ENCODE peak calls at places on chromosomes 16 and 17, in eight cellular contexts. B, E, N, D, I, U, Y and Z are unnamed samples.

GRCh38 chr17:17784599-17785264 is 52.1 kb downstream of the SREBF1 start:
- DNase-seq in B (no peak), E (no peak), N (no peak), D (no peak), I (no peak), U (no peak), Y (no peak), Z (no peak)

GRCh38 chr17:40598928-40599627 is 33.8 kb upstream of the CCR7 start:
- DNase-seq in B (peak), E (peak), N (no peak), D (no peak), I (no peak), U (no peak), Y (no peak), Z (no peak)

GRCh38 chr17:59786536-59787319 is 79.3 kb downstream of the VMP1 start:
- DNase-seq in B (peak), E (no peak), N (peak), D (no peak), I (no peak), U (peak), Y (peak), Z (no peak)

GRCh38 chr17:4576729-4577322 is 7.5 kb upstream of the SMTNL2 start:
- DNase-seq in B (no peak), E (peak), N (no peak), D (peak), I (no peak), U (no peak), Y (peak), Z (peak)

GRCh38 chr17:82212331-82213250 is at the start of gene CCDC57:
- DNase-seq in B (no peak), E (peak), N (peak), D (peak), I (peak), U (peak), Y (peak), Z (peak)

GRCh38 chr16:54429029-54429428 is 142.4 kb upstream of the IRX3 start:
- DNase-seq in B (no peak), E (no peak), N (no peak), D (no peak), I (no peak), U (no peak), Y (no peak), Z (no peak)

GRCh38 chr16:2009302-2009711 is 314 bp downstream of the ZNF598 start:
- DNase-seq in B (no peak), E (no peak), N (no peak), D (no peak), I (no peak), U (no peak), Y (no peak), Z (no peak)

GRCh38 chr17:5121186-5121841 is 5.5 kb downstream of the USP6 start:
- DNase-seq in B (no peak), E (no peak), N (no peak), D (no peak), I (peak), U (no peak), Y (no peak), Z (no peak)

GRCh38 chr17:48276776-48277175 is 153.2 kb downstream of the SKAP1 start:
- DNase-seq in B (no peak), E (no peak), N (no peak), D (no peak), I (no peak), U (no peak), Y (no peak), Z (no peak)

GRCh38 chr16:89565256-89565505 is 4.7 kb downstream of the RPL13 start:
- DNase-seq in B (no peak), E (no peak), N (no peak), D (no peak), I (no peak), U (peak), Y (no peak), Z (no peak)

GRCh38 chr17:19646788-19647696 is 1.5 kb upstream of the ALDH3A2 start:
- DNase-seq in B (no peak), E (no peak), N (peak), D (no peak), I (no peak), U (peak), Y (no peak), Z (no peak)

GRCh38 chr16:84548971-84549844 is 44.7 kb upstream of the MEAK7 start:
- DNase-seq in B (no peak), E (no peak), N (peak), D (no peak), I (no peak), U (no peak), Y (no peak), Z (no peak)

GRCh38 chr17:83200746-83201145 is 121.3 kb downstream of the METRNL start:
- DNase-seq in B (no peak), E (no peak), N (no peak), D (no peak), I (peak), U (no peak), Y (no peak), Z (peak)

GRCh38 chr17:59356543-59357218 is 25.2 kb downstream of the YPEL2 start:
- DNase-seq in B (no peak), E (no peak), N (no peak), D (no peak), I (no peak), U (peak), Y (no peak), Z (no peak)

GRCh38 chr16:2902337-2903130 is 9.2 kb upstream of the FLYWCH1 start:
- DNase-seq in B (no peak), E (no peak), N (no peak), D (no peak), I (no peak), U (no peak), Y (no peak), Z (no peak)

GRCh38 chr17:8025176-8025911 is 13.5 kb upstream of the ALOX15B start:
- DNase-seq in B (no peak), E (no peak), N (no peak), D (no peak), I (no peak), U (no peak), Y (no peak), Z (no peak)

GRCh38 chr17:40072481-40073346 is 9.9 kb downstream of the THRA start:
- DNase-seq in B (no peak), E (no peak), N (peak), D (no peak), I (no peak), U (no peak), Y (peak), Z (no peak)

GRCh38 chr16:72468582-72468981 is 296.6 kb upstream of the PMFBP1 start:
- DNase-seq in B (no peak), E (no peak), N (no peak), D (no peak), I (no peak), U (no peak), Y (no peak), Z (no peak)

GRCh38 chr16:73068546-73069401 is 20.8 kb upstream of the ZFHX3 start:
- DNase-seq in B (no peak), E (no peak), N (peak), D (no peak), I (peak), U (peak), Y (peak), Z (no peak)

GRCh38 chr17:4739122-4740024 is at the start of the genes CXCL16 and ZMYND15:
- DNase-seq in B (no peak), E (peak), N (peak), D (peak), I (peak), U (peak), Y (peak), Z (peak)

GRCh38 chr17:72183194-72183685 is 62.4 kb downstream of the SOX9 start:
- DNase-seq in B (no peak), E (no peak), N (no peak), D (no peak), I (peak), U (no peak), Y (no peak), Z (no peak)

GRCh38 chr16:81908466-81909230 is 102.6 kb downstream of the SDR42E1 start:
- DNase-seq in B (no peak), E (no peak), N (no peak), D (no peak), I (no peak), U (peak), Y (no peak), Z (no peak)

DNA sequence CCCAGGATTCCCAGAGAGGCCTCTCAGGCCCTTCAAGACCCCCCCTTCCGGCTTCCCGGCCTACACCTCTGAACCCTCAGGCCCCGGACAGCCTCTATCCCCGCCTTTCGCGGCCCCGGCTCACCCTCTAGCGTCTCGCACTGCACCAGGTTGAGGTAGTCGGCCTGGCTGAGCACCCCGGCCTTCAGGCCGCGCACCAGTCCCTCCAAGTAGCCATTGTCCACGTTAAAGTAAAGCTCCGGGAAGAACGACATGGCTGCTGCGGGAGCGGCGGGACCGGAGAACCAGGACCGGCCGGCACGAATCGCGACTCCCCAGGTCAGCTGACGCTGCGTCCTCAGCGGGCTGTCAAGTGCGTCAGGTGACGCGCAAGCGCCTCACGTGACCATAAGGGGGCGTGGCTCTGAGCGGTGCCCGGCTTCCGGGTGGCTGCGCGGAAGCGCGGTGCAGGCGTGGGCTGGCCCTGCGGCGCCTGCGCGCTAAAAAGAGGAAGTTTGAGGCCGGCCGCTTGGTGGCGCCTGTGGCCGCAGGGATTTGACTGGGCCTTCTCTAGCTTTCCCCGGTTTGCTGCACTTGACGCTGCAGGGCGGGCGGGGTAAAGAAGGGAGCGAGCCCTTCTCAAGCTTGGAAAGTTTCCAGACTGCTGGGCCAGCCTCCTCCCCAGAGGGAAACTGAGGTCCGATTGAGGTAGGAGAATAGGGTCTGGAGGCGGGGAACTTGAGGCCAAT is at the start of gene ATP6V0D1:
- DNase-seq in B (peak), E (peak), N (peak), D (peak), I (peak), U (peak), Y (peak), Z (peak)
- TF ChIP-seq CTCF in B (peak), E (peak), N (peak), D (peak), I (peak), U (peak), Y (peak), Z (peak)

GRCh38 chr17:78923660-78924453 is 1.3 kb downstream of the TIMP2 start:
- DNase-seq in B (no peak), E (no peak), N (peak), D (peak), I (peak), U (peak), Y (no peak), Z (no peak)

GRCh38 chr17:78922876-78923498 is 2.2 kb downstream of the TIMP2 start:
- DNase-seq in B (no peak), E (no peak), N (no peak), D (no peak), I (no peak), U (no peak), Y (no peak), Z (no peak)

GRCh38 chr17:78925662-78926555 is 722 bp upstream of the TIMP2 start:
- DNase-seq in B (no peak), E (peak), N (peak), D (no peak), I (peak), U (no peak), Y (no peak), Z (no peak)

GRCh38 chr17:78924481-78925151 is 571 bp downstream of the TIMP2 start:
- DNase-seq in B (no peak), E (peak), N (no peak), D (no peak), I (no peak), U (no peak), Y (peak), Z (peak)

DNA sequence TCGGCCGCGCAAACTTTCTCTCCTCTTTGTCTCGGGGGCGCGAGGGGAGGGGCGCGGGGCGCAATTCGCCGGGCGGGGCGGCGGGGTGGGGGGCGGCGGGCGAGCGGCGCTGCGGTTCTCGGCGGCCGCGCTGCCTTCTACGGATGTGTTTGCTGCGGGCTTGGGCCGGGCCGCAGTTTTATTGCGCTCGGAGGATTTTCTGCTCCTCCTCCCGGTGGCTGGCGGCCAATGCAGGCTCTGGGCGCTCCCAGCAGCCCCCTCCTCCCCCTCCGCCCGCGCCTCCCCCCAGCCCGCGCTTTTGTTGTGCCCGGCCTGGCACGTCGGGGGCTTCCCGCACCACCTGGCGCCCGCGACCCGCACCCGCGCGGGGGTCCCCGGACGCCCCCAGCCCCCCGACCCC is at the start of gene TIMP2:
- DNase-seq in B (no peak), E (peak), N (peak), D (peak), I (peak), U (peak), Y (peak), Z (peak)
- TF ChIP-seq CTCF in B (peak), E (no peak), N (peak), D (peak), I (no peak), U (peak), Y (no peak), Z (peak)

DNA sequence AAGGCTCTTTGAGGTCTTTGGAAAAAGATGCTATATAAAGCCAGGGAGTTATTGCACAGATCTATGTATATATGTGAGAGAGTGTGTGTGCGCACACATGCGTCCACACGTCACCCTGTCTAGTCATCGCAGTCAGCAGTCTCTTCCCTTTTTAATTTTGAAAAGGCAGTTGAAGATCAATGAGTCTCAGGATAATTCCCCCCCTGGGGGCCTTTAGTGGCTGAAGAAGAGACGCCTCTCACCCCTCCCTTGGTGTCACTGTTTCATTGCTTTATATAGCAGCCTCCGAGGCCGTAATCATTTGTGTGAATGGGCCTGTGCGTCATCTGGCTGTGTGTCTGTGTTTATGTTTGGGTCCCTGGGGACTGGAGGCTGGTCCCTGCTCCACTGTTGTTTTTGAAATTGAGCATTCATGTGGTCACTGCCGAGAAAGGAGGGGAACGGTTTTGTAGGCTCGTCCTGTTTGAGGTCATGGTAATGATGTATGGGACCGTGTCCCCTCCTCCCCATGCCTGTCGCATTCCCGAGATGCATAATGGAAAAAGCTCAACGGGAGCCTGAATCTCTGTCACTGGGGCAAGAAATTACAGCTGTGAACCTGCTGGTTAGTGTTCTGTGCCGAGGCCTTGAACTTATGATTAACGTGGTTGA is 143.9 kb downstream of the SNX29 start:
- DNase-seq in B (no peak), E (peak), N (peak), D (no peak), I (no peak), U (no peak), Y (no peak), Z (peak)
- TF ChIP-seq CTCF in B (no peak), E (no peak), N (no peak), D (no peak), I (no peak), U (no peak), Y (no peak), Z (no peak)

DNA sequence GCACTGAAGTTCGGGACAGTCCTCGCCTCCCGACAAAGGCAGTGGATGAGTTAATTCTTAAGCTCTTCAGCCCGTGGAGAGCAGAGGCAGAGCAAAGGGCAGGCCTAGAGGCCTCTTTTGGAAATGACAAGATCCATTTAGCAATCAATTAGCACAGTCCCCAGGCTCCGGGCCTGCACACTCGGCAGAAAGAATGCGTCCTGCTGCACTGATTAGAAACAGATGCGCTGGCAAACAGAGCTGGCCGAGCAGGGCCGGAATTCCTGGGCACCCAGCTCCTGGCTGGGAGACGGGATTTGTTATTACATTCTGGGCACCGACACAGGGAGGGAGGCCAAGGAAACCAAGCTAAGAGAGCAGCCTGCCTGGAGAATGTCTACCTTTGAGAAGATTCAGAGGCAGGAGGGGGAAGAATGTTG is 162.9 kb downstream of the COPRS start:
- DNase-seq in B (no peak), E (peak), N (peak), D (peak), I (peak), U (no peak), Y (peak), Z (peak)
- TF ChIP-seq CTCF in B (no peak), E (no peak), N (no peak), D (no peak), I (no peak), U (no peak), Y (peak), Z (peak)

GRCh38 chr17:21252289-21252874 is 828 bp downstream of the NATD1 start:
- DNase-seq in B (no peak), E (peak), N (no peak), D (no peak), I (no peak), U (no peak), Y (no peak), Z (no peak)
- TF ChIP-seq CTCF in B (no peak), E (no peak), N (no peak), D (no peak), I (no peak), U (no peak), Y (no peak), Z (no peak)